ENCODE peak calls at places on chromosomes 2 and 18, in five cellular contexts. J, Y, H, T and C are unnamed samples.

GRCh38 chr2:59933948-59934347 is 619.5 kb downstream of the BCL11A start:
- DNase-seq in H (no peak), T (no peak), Y (no peak), J (no peak), C (no peak)

GRCh38 chr2:168060956-168061750 is 186.2 kb downstream of the STK39 start:
- DNase-seq in J (no peak), Y (no peak), H (peak), T (no peak), C (no peak)

GRCh38 chr18:49048361-49048760 is 97.6 kb upstream of the SMAD7 start:
- DNase-seq in Y (no peak), J (no peak), H (no peak), T (no peak), C (no peak)

GRCh38 chr2:205850611-205851010 is 168.3 kb downstream of the NRP2 start:
- DNase-seq in Y (no peak), H (no peak), T (no peak), J (no peak), C (no peak)

GRCh38 chr2:218067523-218067922 is 1.5 kb upstream of the RUFY4 start:
- DNase-seq in Y (no peak), T (no peak), J (no peak), H (no peak), C (no peak)

GRCh38 chr2:172578860-172579512 is 23.1 kb downstream of the PDK1 start:
- DNase-seq in H (no peak), T (no peak), J (no peak), Y (no peak), C (no peak)

GRCh38 chr2:172085460-172086159 is at the start of gene DLX1:
- DNase-seq in T (peak), Y (no peak), H (peak), J (no peak), C (no peak)

GRCh38 chr2:26430826-26431225 is 29.1 kb downstream of the DRC1 start:
- DNase-seq in T (no peak), J (no peak), Y (no peak), H (no peak), C (no peak)

GRCh38 chr2:219618733-219619122 is 8.7 kb upstream of the SLC4A3 start:
- DNase-seq in J (no peak), T (peak), Y (no peak), H (no peak), C (no peak)

GRCh38 chr2:162888641-162889040 is 50.1 kb upstream of the KCNH7 start:
- DNase-seq in T (no peak), J (no peak), Y (peak), H (no peak), C (no peak)

GRCh38 chr2:28054916-28055315 is 164.4 kb downstream of the BABAM2 start:
- DNase-seq in H (no peak), J (no peak), Y (no peak), T (no peak), C (no peak)

GRCh38 chr2:54675738-54676137 is 47.7 kb upstream of the EML6 start:
- DNase-seq in Y (peak), H (no peak), J (no peak), T (no peak), C (no peak)

GRCh38 chr2:210938228-210938627 is 381.8 kb downstream of the CPS1 start:
- DNase-seq in J (no peak), T (no peak), H (no peak), Y (no peak), C (no peak)

GRCh38 chr18:11887305-11888262 is 20.5 kb downstream of the MPPE1 start:
- DNase-seq in T (no peak), Y (no peak), J (no peak), H (no peak), C (no peak)

GRCh38 chr18:77206676-77207370 is 42.8 kb upstream of the GALR1 start:
- DNase-seq in H (no peak), T (peak), J (no peak), Y (no peak), C (no peak)

GRCh38 chr2:2455151-2455550 is 124.1 kb upstream of the MYT1L start:
- DNase-seq in H (peak), J (no peak), T (no peak), Y (no peak), C (no peak)

GRCh38 chr2:240594511-240595380 is 8.2 kb downstream of the CAPN10 start:
- DNase-seq in Y (no peak), J (no peak), T (peak), H (no peak), C (no peak)

GRCh38 chr2:220276736-220277444 is 649.5 kb downstream of the SLC4A3 start:
- DNase-seq in J (no peak), H (no peak), T (no peak), Y (no peak), C (no peak)

GRCh38 chr2:48120112-48120511 is 213.8 kb upstream of the FBXO11 start:
- DNase-seq in H (no peak), J (no peak), Y (no peak), T (no peak), C (no peak)

GRCh38 chr18:41703744-41704530 is 251.1 kb upstream of the PIK3C3 start:
- DNase-seq in T (no peak), H (no peak), Y (no peak), J (no peak), C (no peak)

GRCh38 chr2:65316072-65316471 is 88.4 kb downstream of the ACTR2 start:
- DNase-seq in H (no peak), Y (no peak), T (peak), J (no peak), C (peak)

GRCh38 chr2:113822087-113822805 is 65.8 kb upstream of the SLC35F5 start:
- DNase-seq in T (no peak), H (no peak), Y (no peak), J (no peak), C (no peak)

GRCh38 chr2:18752022-18752493 is 162.7 kb upstream of the NT5C1B start:
- DNase-seq in J (no peak), H (no peak), Y (no peak), T (no peak), C (no peak)

GRCh38 chr2:44731505-44731904 is 210.0 kb upstream of the SIX3 start:
- DNase-seq in H (no peak), Y (no peak), T (no peak), J (no peak), C (no peak)